ENCODE peak calls at places on chromosomes 6 and 20, in seven cellular contexts. D, P, X, A, Q, Z and N are unnamed samples.

GRCh38 chr6:52231411-52232127 is 12.7 kb downstream of the IL17F start:
- DNase-seq in A (peak), P (no peak), D (no peak), Z (peak), Q (no peak), X (no peak), N (no peak)

GRCh38 chr6:36977470-36977941 is 8.5 kb downstream of the MTCH1 start:
- DNase-seq in A (no peak), D (no peak), P (no peak), Q (no peak), Z (no peak), X (no peak), N (peak)

GRCh38 chr6:127484207-127484858 is 25.1 kb upstream of the KIAA0408 start:
- DNase-seq in Z (peak), Q (peak), X (no peak), A (peak), P (peak), D (peak), N (no peak)

GRCh38 chr6:26379236-26380139 is 3.4 kb upstream of the BTN2A2 start:
- DNase-seq in Z (no peak), A (no peak), Q (no peak), D (no peak), X (no peak), P (no peak), N (no peak)

GRCh38 chr20:15236812-15237211 is 899.4 kb upstream of the FLRT3 start:
- DNase-seq in Z (no peak), X (peak), D (peak), P (no peak), Q (peak), A (no peak), N (peak)

GRCh38 chr20:32390999-32391398 is 32.9 kb downstream of the ASXL1 start:
- DNase-seq in Z (no peak), P (no peak), Q (no peak), X (no peak), D (no peak), A (no peak), N (no peak)

GRCh38 chr6:33297956-33298772 is 578 bp downstream of the RGL2 start:
- DNase-seq in P (no peak), Q (peak), D (peak), A (peak), Z (no peak), X (peak), N (peak)

GRCh38 chr6:110629153-110629552 is 152.7 kb upstream of the SLC22A16 start:
- DNase-seq in P (no peak), X (no peak), D (no peak), Z (no peak), A (no peak), Q (no peak), N (no peak)

GRCh38 chr20:2145376-2145775 is 43.7 kb downstream of the STK35 start:
- DNase-seq in X (no peak), P (no peak), Q (no peak), D (no peak), Z (no peak), A (no peak), N (no peak)

GRCh38 chr6:41649596-41649995 is 11.3 kb downstream of the MDFI start:
- DNase-seq in P (no peak), A (no peak), Q (no peak), D (no peak), Z (no peak), X (no peak), N (no peak)

GRCh38 chr20:44637490-44638372 is 13.8 kb downstream of the ADA start:
- DNase-seq in Q (no peak), X (no peak), D (no peak), P (no peak), Z (no peak), A (no peak), N (no peak)

GRCh38 chr6:99241905-99242534 is 107.5 kb downstream of the FAXC start:
- DNase-seq in Z (no peak), A (no peak), P (peak), D (no peak), Q (peak), X (peak), N (peak)

GRCh38 chr6:53615633-53616449 is 49.7 kb downstream of the KLHL31 start:
- DNase-seq in Z (no peak), X (no peak), P (peak), D (peak), A (no peak), Q (no peak), N (no peak)

GRCh38 chr20:2872304-2873009 is 824 bp upstream of the PTPRA start:
- DNase-seq in Z (peak), P (no peak), A (peak), X (peak), Q (peak), D (no peak), N (peak)